ENCODE peak calls at places on chromosomes 2 and 18, in nine cellular contexts. V is kidney epithelial cell; O is stimulated activated CD4-positive, alpha-beta T cell treated with anti-CD3 and anti-CD28 coated beads, TNF-alpha, amount 100 ng/mL, for 24 hours; Y is HepG2; B is AG10803; U is fibroblast of pulmonary artery; X is GM12865; E is M059J; R is neuronal stem cell. F is an unnamed sample.
A peak's percentile ranks its signal among the peaks of the same experiment; 100 is the strongest.

GRCh38 chr2:160751021-160751420 is 257.4 kb upstream of the RBMS1 start:
- DNase-seq in V (no peak), O (no peak), Y (no peak), B (peak; percentile 65), U (no peak), X (no peak), E (peak; percentile 82), R (no peak), F (no peak)

GRCh38 chr18:8116346-8117007 is 492.8 kb upstream of the RAB12 start:
- DNase-seq in V (no peak), O (no peak), Y (peak; percentile 25), B (peak; percentile 58), U (peak; percentile 40), X (no peak), E (peak; percentile 84), R (no peak), F (peak; percentile 48)

GRCh38 chr18:25349926-25350560 is 1.9 kb downstream of the ZNF521 start:
- DNase-seq in V (no peak), O (no peak), Y (no peak), B (peak; percentile 15), U (no peak), X (no peak), E (peak; percentile 44), R (peak; percentile 41), F (no peak)

GRCh38 chr2:233857511-233858118 is 3.3 kb upstream of the HJURP start:
- DNase-seq in V (no peak), O (peak; percentile 60), Y (no peak), B (no peak), U (peak; percentile 29), X (peak; percentile 49), E (peak; percentile 46), R (no peak), F (no peak)

GRCh38 chr2:143682643-143683042 is 553.4 kb downstream of the ARHGAP15 start:
- DNase-seq in V (no peak), O (no peak), Y (no peak), B (no peak), U (no peak), X (no peak), E (no peak), R (no peak), F (no peak)

GRCh38 chr18:49074505-49074904 is 123.7 kb upstream of the SMAD7 start:
- DNase-seq in V (no peak), O (no peak), Y (no peak), B (no peak), U (no peak), X (no peak), E (no peak), R (no peak), F (no peak)

GRCh38 chr2:217340176-217340575 is 480.3 kb upstream of the TNP1 start:
- DNase-seq in V (no peak), O (no peak), Y (no peak), B (no peak), U (no peak), X (no peak), E (no peak), R (no peak), F (no peak)

GRCh38 chr2:207282916-207283315 is 117.2 kb upstream of the KLF7 start:
- DNase-seq in V (no peak), O (no peak), Y (no peak), B (no peak), U (peak; percentile 17), X (no peak), E (peak; percentile 35), R (no peak), F (no peak)

GRCh38 chr2:60505240-60505639 is 48.2 kb downstream of the BCL11A start:
- DNase-seq in V (no peak), O (no peak), Y (no peak), B (no peak), U (no peak), X (no peak), E (no peak), R (no peak), F (no peak)

GRCh38 chr2:235543126-235543750 is 49.4 kb downstream of the AGAP1 start:
- DNase-seq in V (no peak), O (no peak), Y (no peak), B (no peak), U (no peak), X (no peak), E (peak; percentile 31), R (no peak), F (peak; percentile 49)

GRCh38 chr2:163646659-163647058 is 89.1 kb downstream of the FIGN start:
- DNase-seq in V (no peak), O (no peak), Y (no peak), B (no peak), U (no peak), X (no peak), E (no peak), R (no peak), F (no peak)

GRCh38 chr2:239616729-239617128 is 215.9 kb upstream of the HDAC4 start:
- DNase-seq in V (no peak), O (no peak), Y (no peak), B (no peak), U (no peak), X (no peak), E (no peak), R (no peak), F (no peak)

GRCh38 chr2:240217431-240218301 is 77.2 kb upstream of the OTOS start:
- DNase-seq in V (no peak), O (no peak), Y (no peak), B (no peak), U (no peak), X (no peak), E (no peak), R (no peak), F (no peak)

GRCh38 chr2:20188851-20189250 is 36.1 kb downstream of the SDC1 start:
- DNase-seq in V (no peak), O (no peak), Y (no peak), B (no peak), U (no peak), X (no peak), E (no peak), R (peak; percentile 64), F (no peak)

GRCh38 chr2:10536569-10537133 is 88.5 kb upstream of the ODC1 start:
- DNase-seq in V (no peak), O (no peak), Y (no peak), B (no peak), U (peak; percentile 34), X (no peak), E (no peak), R (no peak), F (no peak)

GRCh38 chr18:26207937-26208336 is 18.3 kb upstream of the TAF4B start:
- DNase-seq in V (no peak), O (no peak), Y (no peak), B (no peak), U (no peak), X (no peak), E (peak; percentile 39), R (no peak), F (no peak)

GRCh38 chr2:27803046-27803445 is 31.5 kb downstream of the MRPL33 start:
- DNase-seq in V (no peak), O (no peak), Y (no peak), B (no peak), U (no peak), X (no peak), E (no peak), R (no peak), F (no peak)

GRCh38 chr18:25453556-25454269 is 101.7 kb upstream of the ZNF521 start:
- DNase-seq in V (peak; percentile 7), O (no peak), Y (no peak), B (peak; percentile 90), U (peak; percentile 6), X (no peak), E (peak; percentile 66), R (no peak), F (peak; percentile 72)

GRCh38 chr18:76450912-76451421 is 44.1 kb downstream of the ZNF516 start:
- DNase-seq in V (no peak), O (peak; percentile 21), Y (no peak), B (peak; percentile 71), U (peak; percentile 78), X (peak; percentile 60), E (peak; percentile 83), R (peak; percentile 35), F (peak; percentile 37)

GRCh38 chr2:47819834-47820233 is 36.9 kb downstream of the MSH6 start:
- DNase-seq in V (no peak), O (no peak), Y (no peak), B (no peak), U (no peak), X (no peak), E (peak; percentile 40), R (no peak), F (no peak)

GRCh38 chr18:77087391-77088141 is 45.0 kb downstream of the MBP start:
- DNase-seq in V (no peak), O (no peak), Y (no peak), B (peak; percentile 62), U (no peak), X (no peak), E (no peak), R (peak; percentile 37), F (no peak)

GRCh38 chr2:191657977-191658376 is 20.0 kb upstream of the NABP1 start:
- DNase-seq in V (no peak), O (no peak), Y (no peak), B (peak; percentile 90), U (peak; percentile 62), X (no peak), E (peak; percentile 57), R (no peak), F (peak; percentile 55)